ENCODE peak calls at places on chromosomes 11 and 22, in nine cellular contexts. I, T, O, J, Z, A, E, C and W are unnamed samples.

GRCh38 chr11:65357856-65358356 is 3.4 kb downstream of the TIGD3 start:
- DNase-seq in I (no peak), T (no peak), Z (no peak), C (no peak), O (no peak), A (no peak), J (no peak), E (no peak), W (no peak)

GRCh38 chr22:49655168-49655812 is 172.4 kb downstream of the BRD1 start:
- DNase-seq in I (no peak), E (no peak), C (no peak), O (no peak), J (no peak), A (no peak), Z (no peak), T (no peak), W (no peak)

GRCh38 chr11:1337647-1338007 is 28.2 kb upstream of the TOLLIP start:
- DNase-seq in A (no peak), E (no peak), O (no peak), Z (no peak), C (no peak), I (no peak), J (no peak), T (no peak), W (no peak)

GRCh38 chr22:28244760-28245159 is 325.7 kb upstream of the PITPNB start:
- DNase-seq in C (no peak), T (no peak), O (no peak), A (no peak), I (no peak), E (no peak), Z (no peak), J (no peak), W (no peak)

GRCh38 chr11:11701070-11701469 is 79.3 kb upstream of the GALNT18 start:
- DNase-seq in T (no peak), O (peak; percentile 13), J (no peak), E (peak; percentile 25), I (peak; percentile 3), C (peak; percentile 1), A (peak; percentile 47), Z (no peak), W (no peak)

GRCh38 chr11:116842909-116843308 is 5.5 kb upstream of the APOA1 start:
- DNase-seq in E (no peak), T (no peak), A (no peak), O (peak; percentile 12), Z (no peak), I (no peak), C (no peak), J (no peak), W (no peak)

GRCh38 chr11:34468209-34468841 is 29.6 kb downstream of the CAT start:
- DNase-seq in I (peak; percentile 35), Z (peak; percentile 9), J (peak; percentile 39), E (peak; percentile 43), T (peak; percentile 38), C (no peak), A (peak; percentile 46), O (peak; percentile 42), W (no peak)

GRCh38 chr11:15775051-15775541 is 581.2 kb downstream of the SOX6 start:
- DNase-seq in I (no peak), E (no peak), T (no peak), Z (no peak), O (no peak), J (no peak), A (no peak), C (no peak), W (no peak)

GRCh38 chr11:2931416-2931746 is 2.2 kb upstream of the PHLDA2 start:
- DNase-seq in I (no peak), C (no peak), A (no peak), O (no peak), Z (no peak), J (no peak), E (no peak), T (no peak), W (no peak)

GRCh38 chr11:64837887-64838351 is 6.5 kb downstream of the CDC42BPG start:
- DNase-seq in C (no peak), J (no peak), I (no peak), A (no peak), T (no peak), O (no peak), E (no peak), Z (no peak), W (no peak)

GRCh38 chr11:69645801-69646492 is 5.0 kb downstream of the CCND1 start:
- DNase-seq in T (no peak), O (no peak), Z (no peak), E (no peak), J (no peak), I (no peak), A (no peak), C (no peak), W (no peak)

GRCh38 chr11:2428322-2428795 is 16.0 kb downstream of the TRPM5 start:
- DNase-seq in E (peak; percentile 30), I (peak; percentile 45), T (peak; percentile 88), Z (peak; percentile 91), C (no peak), O (peak; percentile 56), J (peak; percentile 77), A (peak; percentile 41), W (peak; percentile 87)

GRCh38 chr11:107720305-107720775 is 8.5 kb upstream of the SLN start:
- DNase-seq in C (no peak), I (no peak), O (no peak), J (no peak), E (no peak), Z (no peak), A (no peak), T (no peak), W (no peak)

GRCh38 chr11:76247091-76247490 is 40.8 kb upstream of the WNT11 start:
- DNase-seq in C (no peak), O (no peak), T (no peak), J (no peak), A (no peak), E (no peak), I (no peak), Z (no peak), W (no peak)

GRCh38 chr11:105168457-105168856 is 28.9 kb upstream of the CARD18 start:
- DNase-seq in A (peak; percentile 51), Z (no peak), I (no peak), O (no peak), T (no peak), C (no peak), E (no peak), J (no peak), W (no peak)

GRCh38 chr11:2737876-2738275 is 38.1 kb upstream of the KCNQ1OT1 start:
- DNase-seq in J (no peak), I (peak; percentile 36), T (no peak), O (no peak), E (no peak), Z (no peak), C (no peak), A (peak; percentile 23), W (no peak)

GRCh38 chr11:6233984-6234313 is 487 bp downstream of the FHIP1B start:
- DNase-seq in E (peak; percentile 12), C (no peak), Z (peak; percentile 20), A (no peak), O (no peak), T (no peak), J (no peak), I (no peak), W (no peak)

GRCh38 chr22:24133187-24133965 is 47.9 kb upstream of the SUSD2 start:
- DNase-seq in T (peak; percentile 42), I (peak; percentile 41), C (no peak), Z (no peak), A (peak; percentile 46), O (peak; percentile 27), J (no peak), E (no peak), W (no peak)
- TF ChIP-seq CTCF in T (no peak), I (peak; percentile 22), C (peak; percentile 57), Z (no peak), A (peak; percentile 37), O (no peak), J (peak; percentile 43), E (no peak), W (no peak)

DNA sequence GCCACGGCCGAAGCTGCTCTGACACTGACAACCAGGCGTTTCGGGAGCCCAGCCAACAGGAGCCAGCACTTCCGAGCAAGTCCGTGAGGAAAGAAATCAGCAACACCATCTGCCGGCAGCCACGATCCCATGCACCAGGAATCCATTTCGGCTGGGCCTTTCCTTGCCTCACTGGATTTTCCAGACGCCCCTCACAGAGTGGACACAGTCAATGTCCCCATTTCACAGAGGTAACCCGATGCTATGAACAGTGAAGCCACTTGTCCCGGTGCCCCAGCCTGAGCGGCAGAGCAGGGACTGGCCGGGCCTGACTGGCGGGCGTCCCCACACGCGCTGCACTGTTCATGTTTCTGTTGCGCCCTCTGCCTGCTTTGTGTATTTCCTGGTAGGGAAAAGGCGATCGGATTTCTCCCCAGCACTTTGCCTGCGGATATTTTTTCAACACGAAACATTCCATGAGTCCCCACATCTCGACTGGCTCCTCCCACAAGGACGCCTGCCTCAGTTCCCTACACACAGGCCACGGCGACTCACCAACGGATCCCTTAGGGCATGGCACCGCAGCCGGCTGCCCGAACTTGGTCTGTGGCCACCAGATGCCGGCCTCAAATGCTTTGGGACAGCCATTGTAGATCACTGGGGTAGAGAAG is 55.3 kb downstream of the TRMU start:
- DNase-seq in J (no peak), Z (no peak), I (peak; percentile 68), C (peak; percentile 6), T (no peak), O (no peak), A (peak; percentile 62), E (peak; percentile 25), W (no peak)
- TF ChIP-seq CTCF in J (no peak), Z (no peak), I (peak; percentile 57), C (peak; percentile 69), T (no peak), O (no peak), A (peak; percentile 56), E (peak; percentile 53), W (no peak)

GRCh38 chr22:30891781-30892180 is 76.8 kb downstream of the MORC2 start:
- DNase-seq in I (no peak), E (no peak), J (no peak), C (no peak), A (no peak), O (no peak), T (no peak), Z (no peak), W (no peak)

GRCh38 chr22:30891443-30891755 is 77.2 kb downstream of the MORC2 start:
- DNase-seq in I (no peak), T (no peak), J (no peak), E (no peak), Z (no peak), O (no peak), A (no peak), C (no peak), W (no peak)

GRCh38 chr22:30889996-30890480 is 78.5 kb downstream of the MORC2 start:
- DNase-seq in A (no peak), T (no peak), E (no peak), J (no peak), O (no peak), Z (no peak), C (no peak), I (no peak), W (no peak)

GRCh38 chr22:30892286-30892685 is 76.3 kb downstream of the MORC2 start:
- DNase-seq in E (no peak), T (no peak), A (no peak), O (no peak), Z (no peak), C (no peak), J (no peak), I (no peak), W (no peak)

GRCh38 chr22:30890689-30891442 is 77.7 kb downstream of the MORC2 start:
- DNase-seq in I (peak; percentile 23), T (peak; percentile 76), Z (peak; percentile 55), O (peak; percentile 36), E (peak; percentile 10), J (peak; percentile 76), A (peak; percentile 28), C (no peak), W (peak; percentile 46)
- TF ChIP-seq CTCF in I (peak; percentile 59), T (peak; percentile 78), Z (peak; percentile 80), O (peak; percentile 50), E (peak; percentile 56), J (peak; percentile 76), A (peak; percentile 80), C (peak; percentile 74), W (peak; percentile 79)

GRCh38 chr11:113540416-113541330 is 65.5 kb upstream of the DRD2 start:
- DNase-seq in T (peak; percentile 57), I (no peak), A (no peak), E (no peak), C (no peak), Z (no peak), O (no peak), J (no peak), W (no peak)
- TF ChIP-seq CTCF in T (no peak), I (no peak), A (no peak), E (no peak), C (no peak), Z (no peak), O (no peak), J (no peak), W (no peak)